ENCODE peak calls at places on chromosomes 11 and 22, in ten cellular contexts. One of them, this sample, is unnamed.

GRCh38 chr11:63536669-63537292 is at the start of gene PLAAT4:
- DNase-seq in tibial nerve: peak; percentile 33
- DNase-seq in astrocyte: peak; percentile 59
- DNase-seq in left ventricle myocardium inferior: peak; percentile 20
- DNase-seq in AG04450: no peak
- DNase-seq in body of pancreas: peak; percentile 50
- DNase-seq in aorta: no peak
- DNase-seq in CD8-positive, alpha-beta T cell: no peak
- DNase-seq in H7: peak; percentile 36
- DNase-seq in mesenchymal stem cell: peak; percentile 72
- DNase-seq in this sample: peak; percentile 18

GRCh38 chr22:36197065-36197440 is 4.6 kb downstream of the APOL4 start:
- DNase-seq in tibial nerve: peak; percentile 39
- DNase-seq in astrocyte: peak; percentile 42
- DNase-seq in left ventricle myocardium inferior: peak; percentile 67
- DNase-seq in AG04450: no peak
- DNase-seq in body of pancreas: no peak
- DNase-seq in aorta: peak; percentile 80
- DNase-seq in CD8-positive, alpha-beta T cell: no peak
- DNase-seq in H7: peak; percentile 81
- DNase-seq in mesenchymal stem cell: peak; percentile 77
- DNase-seq in this sample: peak; percentile 92

GRCh38 chr11:61335355-61335710 is 2.3 kb downstream of the TKFC start:
- DNase-seq in tibial nerve: no peak
- DNase-seq in astrocyte: no peak
- DNase-seq in left ventricle myocardium inferior: no peak
- DNase-seq in AG04450: no peak
- DNase-seq in body of pancreas: peak; percentile 26
- DNase-seq in aorta: peak; percentile 22
- DNase-seq in CD8-positive, alpha-beta T cell: no peak
- DNase-seq in H7: no peak
- DNase-seq in mesenchymal stem cell: no peak
- DNase-seq in this sample: no peak

GRCh38 chr11:81975261-81975900 is 758.3 kb downstream of the FAM181B start:
- DNase-seq in tibial nerve: no peak
- DNase-seq in astrocyte: no peak
- DNase-seq in left ventricle myocardium inferior: no peak
- DNase-seq in AG04450: no peak
- DNase-seq in body of pancreas: no peak
- DNase-seq in aorta: no peak
- DNase-seq in CD8-positive, alpha-beta T cell: no peak
- DNase-seq in H7: no peak
- DNase-seq in mesenchymal stem cell: no peak
- DNase-seq in this sample: no peak

GRCh38 chr11:125401746-125402145 is 94.3 kb downstream of the FEZ1 start:
- DNase-seq in tibial nerve: peak; percentile 39
- DNase-seq in astrocyte: no peak
- DNase-seq in left ventricle myocardium inferior: no peak
- DNase-seq in AG04450: no peak
- DNase-seq in body of pancreas: no peak
- DNase-seq in aorta: peak; percentile 74
- DNase-seq in CD8-positive, alpha-beta T cell: no peak
- DNase-seq in H7: peak; percentile 61
- DNase-seq in mesenchymal stem cell: peak; percentile 16
- DNase-seq in this sample: no peak

GRCh38 chr11:93686812-93687211 is 25.3 kb downstream of the CEP295 start:
- DNase-seq in tibial nerve: no peak
- DNase-seq in astrocyte: peak; percentile 57
- DNase-seq in left ventricle myocardium inferior: no peak
- DNase-seq in AG04450: no peak
- DNase-seq in body of pancreas: no peak
- DNase-seq in aorta: no peak
- DNase-seq in CD8-positive, alpha-beta T cell: no peak
- DNase-seq in H7: no peak
- DNase-seq in mesenchymal stem cell: no peak
- DNase-seq in this sample: no peak

GRCh38 chr22:35375031-35375430 is 5.9 kb upstream of the HMOX1 start:
- DNase-seq in tibial nerve: no peak
- DNase-seq in astrocyte: peak; percentile 83
- DNase-seq in left ventricle myocardium inferior: no peak
- DNase-seq in AG04450: no peak
- DNase-seq in body of pancreas: no peak
- DNase-seq in aorta: no peak
- DNase-seq in CD8-positive, alpha-beta T cell: no peak
- DNase-seq in H7: no peak
- DNase-seq in mesenchymal stem cell: no peak
- DNase-seq in this sample: no peak

GRCh38 chr11:19076744-19077589 is 16.4 kb upstream of the MRGPRX2 start:
- DNase-seq in tibial nerve: peak; percentile 30
- DNase-seq in astrocyte: no peak
- DNase-seq in left ventricle myocardium inferior: peak; percentile 36
- DNase-seq in AG04450: no peak
- DNase-seq in body of pancreas: peak; percentile 74
- DNase-seq in aorta: peak; percentile 83
- DNase-seq in CD8-positive, alpha-beta T cell: peak; percentile 20
- DNase-seq in H7: peak; percentile 76
- DNase-seq in mesenchymal stem cell: peak; percentile 57
- DNase-seq in this sample: peak; percentile 47

GRCh38 chr22:47225080-47225930 is 462.9 kb downstream of the TBC1D22A start:
- DNase-seq in tibial nerve: no peak
- DNase-seq in astrocyte: no peak
- DNase-seq in left ventricle myocardium inferior: no peak
- DNase-seq in AG04450: no peak
- DNase-seq in body of pancreas: no peak
- DNase-seq in aorta: no peak
- DNase-seq in CD8-positive, alpha-beta T cell: no peak
- DNase-seq in H7: no peak
- DNase-seq in mesenchymal stem cell: no peak
- DNase-seq in this sample: no peak

GRCh38 chr11:15171956-15172355 is 57.2 kb downstream of the INSC start:
- DNase-seq in tibial nerve: no peak
- DNase-seq in astrocyte: no peak
- DNase-seq in left ventricle myocardium inferior: no peak
- DNase-seq in AG04450: no peak
- DNase-seq in body of pancreas: no peak
- DNase-seq in aorta: no peak
- DNase-seq in CD8-positive, alpha-beta T cell: no peak
- DNase-seq in H7: no peak
- DNase-seq in mesenchymal stem cell: no peak
- DNase-seq in this sample: no peak

GRCh38 chr22:26466196-26466595 is 17.4 kb downstream of the HPS4 start:
- DNase-seq in tibial nerve: no peak
- DNase-seq in astrocyte: no peak
- DNase-seq in left ventricle myocardium inferior: no peak
- DNase-seq in AG04450: no peak
- DNase-seq in body of pancreas: no peak
- DNase-seq in aorta: no peak
- DNase-seq in CD8-positive, alpha-beta T cell: no peak
- DNase-seq in H7: no peak
- DNase-seq in mesenchymal stem cell: no peak
- DNase-seq in this sample: no peak

GRCh38 chr11:61534025-61534900 is 25.7 kb downstream of the LRRC10B start:
- DNase-seq in tibial nerve: no peak
- DNase-seq in astrocyte: no peak
- DNase-seq in left ventricle myocardium inferior: no peak
- DNase-seq in AG04450: no peak
- DNase-seq in body of pancreas: no peak
- DNase-seq in aorta: no peak
- DNase-seq in CD8-positive, alpha-beta T cell: no peak
- DNase-seq in H7: no peak
- DNase-seq in mesenchymal stem cell: no peak
- DNase-seq in this sample: no peak

GRCh38 chr11:66051766-66052663 is at the start of gene SF3B2:
- DNase-seq in tibial nerve: peak; percentile 89
- DNase-seq in astrocyte: peak; percentile 97
- DNase-seq in left ventricle myocardium inferior: peak; percentile 98
- DNase-seq in AG04450: peak; percentile 96
- DNase-seq in body of pancreas: peak; percentile 99
- DNase-seq in aorta: peak; percentile 99
- DNase-seq in CD8-positive, alpha-beta T cell: peak; percentile 88
- DNase-seq in H7: peak; percentile 97
- DNase-seq in mesenchymal stem cell: peak; percentile 98
- DNase-seq in this sample: peak; percentile 100

GRCh38 chr11:56799691-56800090 is 51.2 kb upstream of the OR9G4 start:
- DNase-seq in tibial nerve: no peak
- DNase-seq in astrocyte: no peak
- DNase-seq in left ventricle myocardium inferior: no peak
- DNase-seq in AG04450: no peak
- DNase-seq in body of pancreas: no peak
- DNase-seq in aorta: no peak
- DNase-seq in CD8-positive, alpha-beta T cell: no peak
- DNase-seq in H7: no peak
- DNase-seq in mesenchymal stem cell: no peak
- DNase-seq in this sample: peak; percentile 43

DNA sequence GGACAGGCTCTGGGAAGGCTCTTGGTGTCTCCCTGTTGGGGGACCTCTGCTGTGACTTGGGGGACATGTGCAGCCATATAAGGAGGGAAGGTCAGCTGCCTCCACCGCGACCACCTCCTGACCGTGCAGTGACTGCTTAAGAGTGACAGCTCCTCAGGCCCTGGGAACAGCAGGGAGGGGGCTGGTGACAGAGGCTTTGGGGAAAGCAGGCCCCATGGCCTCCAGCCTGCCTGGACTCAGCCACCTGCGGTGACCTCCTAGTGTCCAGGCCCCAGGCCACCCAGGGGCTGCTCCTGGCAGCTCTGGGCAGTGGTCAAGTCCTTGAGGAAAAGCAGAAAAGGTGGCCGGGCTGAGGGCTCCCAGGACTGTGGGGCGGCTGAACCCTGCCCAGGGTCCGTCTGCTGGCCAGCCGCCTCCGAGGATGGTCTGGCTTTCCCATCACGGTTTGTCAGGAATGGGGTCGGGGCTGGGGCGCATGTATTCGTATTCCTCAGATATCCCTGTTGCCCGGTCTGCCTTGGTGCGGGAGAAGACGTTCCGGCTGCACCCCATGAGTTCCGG is 96.8 kb downstream of the WNT7B start:
- DNase-seq in tibial nerve: no peak
- DNase-seq in astrocyte: no peak
- DNase-seq in left ventricle myocardium inferior: no peak
- DNase-seq in AG04450: no peak
- DNase-seq in body of pancreas: no peak
- DNase-seq in aorta: peak; percentile 68
- DNase-seq in CD8-positive, alpha-beta T cell: no peak
- DNase-seq in H7: peak; percentile 68
- DNase-seq in mesenchymal stem cell: no peak
- DNase-seq in this sample: no peak
- H3K4me3 ChIP-seq in tibial nerve: peak overlapping the region; percentile 33
- H3K4me3 ChIP-seq in astrocyte: no peak overlapping the region
- H3K4me3 ChIP-seq in left ventricle myocardium inferior: peak overlapping the region; percentile 17
- H3K4me3 ChIP-seq in AG04450: no peak overlapping the region
- H3K4me3 ChIP-seq in body of pancreas: no peak overlapping the region
- H3K4me3 ChIP-seq in aorta: no peak overlapping the region
- H3K4me3 ChIP-seq in CD8-positive, alpha-beta T cell: no peak overlapping the region
- H3K4me3 ChIP-seq in H7: no peak overlapping the region
- H3K4me3 ChIP-seq in mesenchymal stem cell: no peak overlapping the region
- H3K4me3 ChIP-seq in this sample: no peak overlapping the region

DNA sequence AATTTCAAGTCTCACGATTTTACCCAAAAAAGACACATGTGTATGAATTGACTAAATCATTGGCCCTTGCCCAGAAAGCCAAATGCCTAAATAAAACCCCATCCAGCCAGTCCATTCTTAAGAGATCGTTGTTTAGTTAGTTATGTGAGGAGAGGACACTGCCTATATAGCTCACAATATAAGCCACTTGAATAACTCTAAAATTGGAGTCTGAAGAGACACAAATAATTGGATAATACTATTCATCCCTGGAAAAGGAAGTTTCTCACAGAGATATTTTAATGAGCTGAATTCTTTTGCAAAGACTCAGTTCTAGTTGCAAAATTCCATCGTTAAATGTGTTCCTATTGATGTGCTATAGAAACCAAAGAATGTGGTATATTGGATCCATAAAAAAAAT is 176.7 kb downstream of the SOX6 start:
- DNase-seq in tibial nerve: no peak
- DNase-seq in astrocyte: no peak
- DNase-seq in left ventricle myocardium inferior: no peak
- DNase-seq in AG04450: no peak
- DNase-seq in body of pancreas: no peak
- DNase-seq in aorta: no peak
- DNase-seq in CD8-positive, alpha-beta T cell: no peak
- DNase-seq in H7: no peak
- DNase-seq in mesenchymal stem cell: no peak
- DNase-seq in this sample: peak; percentile 86
- H3K27me3 ChIP-seq in tibial nerve: no peaks in the 10 kb centered on the region
- H3K27me3 ChIP-seq in astrocyte: no peaks in the 10 kb centered on the region
- H3K27me3 ChIP-seq in left ventricle myocardium inferior: no peaks in the 10 kb centered on the region
- H3K27me3 ChIP-seq in AG04450: no peaks in the 10 kb centered on the region
- H3K27me3 ChIP-seq in body of pancreas: no peaks in the 10 kb centered on the region
- H3K27me3 ChIP-seq in aorta: no peaks in the 10 kb centered on the region
- H3K27me3 ChIP-seq in CD8-positive, alpha-beta T cell: no peaks in the 10 kb centered on the region
- H3K27me3 ChIP-seq in H7: no peaks in the 10 kb centered on the region
- H3K27me3 ChIP-seq in mesenchymal stem cell: no peaks in the 10 kb centered on the region
- H3K27me3 ChIP-seq in this sample: no peaks in the 10 kb centered on the region

GRCh38 chr22:38413085-38414008 is 41.7 kb downstream of the KCNJ4 start:
- DNase-seq in tibial nerve: no peak
- DNase-seq in astrocyte: no peak
- DNase-seq in left ventricle myocardium inferior: peak; percentile 53
- DNase-seq in AG04450: no peak
- DNase-seq in body of pancreas: peak; percentile 60
- DNase-seq in aorta: peak; percentile 78
- DNase-seq in CD8-positive, alpha-beta T cell: no peak
- DNase-seq in H7: no peak
- DNase-seq in mesenchymal stem cell: no peak
- DNase-seq in this sample: no peak
- H3K4me3 ChIP-seq in tibial nerve: peak overlapping the region; percentile 40
- H3K4me3 ChIP-seq in astrocyte: no peak overlapping the region
- H3K4me3 ChIP-seq in left ventricle myocardium inferior: peak overlapping the region; percentile 58
- H3K4me3 ChIP-seq in AG04450: no peak overlapping the region
- H3K4me3 ChIP-seq in body of pancreas: no peak overlapping the region
- H3K4me3 ChIP-seq in aorta: no peak overlapping the region
- H3K4me3 ChIP-seq in CD8-positive, alpha-beta T cell: no peak overlapping the region
- H3K4me3 ChIP-seq in H7: no peak overlapping the region
- H3K4me3 ChIP-seq in mesenchymal stem cell: no peak overlapping the region
- H3K4me3 ChIP-seq in this sample: peak overlapping the region; percentile 31

DNA sequence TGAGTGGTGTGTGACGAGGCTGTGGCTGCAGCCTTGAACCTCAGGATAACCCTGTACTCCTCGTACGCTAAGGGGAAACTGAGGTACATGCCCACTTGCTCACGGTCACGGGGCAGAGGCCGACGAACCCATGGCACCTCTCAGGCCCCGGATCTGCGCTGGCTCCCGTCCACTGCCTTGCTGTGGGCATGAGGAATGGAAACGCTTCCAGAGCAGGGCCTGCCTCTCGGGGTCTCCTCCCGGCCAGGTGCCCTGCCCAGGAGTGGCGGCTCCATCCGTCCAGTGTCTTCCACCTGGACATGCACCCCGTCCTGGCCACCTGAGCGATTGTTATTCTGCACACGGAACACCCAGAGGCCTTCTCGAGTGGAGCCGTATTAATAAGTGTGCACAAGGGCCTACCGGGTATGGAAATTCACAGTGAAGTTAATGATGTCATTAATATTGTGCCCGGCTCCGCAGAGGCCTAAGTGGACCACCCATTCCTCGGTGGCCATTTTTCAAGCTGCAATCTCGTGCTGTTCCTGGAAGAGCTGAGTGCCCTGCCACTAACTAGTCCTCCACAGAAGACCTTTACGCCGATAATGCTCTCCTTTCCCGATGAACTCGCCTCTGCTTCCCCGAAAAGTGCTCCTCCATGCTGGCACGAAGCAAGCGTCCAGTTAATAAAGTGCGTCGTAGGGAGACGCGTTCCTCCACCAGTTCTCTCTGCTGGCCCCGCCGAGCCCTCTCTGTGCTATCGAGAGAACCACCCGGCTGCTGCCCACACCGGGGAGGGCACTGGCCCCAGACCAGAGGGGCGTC is 927.9 kb downstream of the BRD1 start:
- DNase-seq in tibial nerve: no peak
- DNase-seq in astrocyte: no peak
- DNase-seq in left ventricle myocardium inferior: no peak
- DNase-seq in AG04450: no peak
- DNase-seq in body of pancreas: no peak
- DNase-seq in aorta: no peak
- DNase-seq in CD8-positive, alpha-beta T cell: no peak
- DNase-seq in H7: peak; percentile 28
- DNase-seq in mesenchymal stem cell: no peak
- DNase-seq in this sample: no peak
- H3K27me3 ChIP-seq in tibial nerve: no peaks in the 10 kb centered on the region
- H3K27me3 ChIP-seq in astrocyte: no peaks in the 10 kb centered on the region
- H3K27me3 ChIP-seq in left ventricle myocardium inferior: peaks cover 39% of the 10 kb centered on the region
- H3K27me3 ChIP-seq in AG04450: no peaks in the 10 kb centered on the region
- H3K27me3 ChIP-seq in body of pancreas: no peaks in the 10 kb centered on the region
- H3K27me3 ChIP-seq in aorta: no peaks in the 10 kb centered on the region
- H3K27me3 ChIP-seq in CD8-positive, alpha-beta T cell: no peaks in the 10 kb centered on the region
- H3K27me3 ChIP-seq in H7: no peaks in the 10 kb centered on the region
- H3K27me3 ChIP-seq in mesenchymal stem cell: no peaks in the 10 kb centered on the region
- H3K27me3 ChIP-seq in this sample: no peaks in the 10 kb centered on the region

This sample was measured in A673.